ENCODE peak calls at places on chromosome 7, in ten cellular contexts. H, M, K, L, E, G, R, Z, F and U are unnamed samples.

GRCh38 chr7:151128144-151128543 is 39.4 kb downstream of the GBX1 start:
- DNase-seq in H (no peak), M (no peak), K (no peak), L (no peak), E (no peak), G (no peak), R (no peak), Z (no peak), F (no peak), U (no peak)

GRCh38 chr7:149859881-149860280 is 13.9 kb upstream of the ATP6V0E2 start:
- DNase-seq in H (no peak), M (no peak), K (no peak), L (no peak), E (no peak), G (no peak), R (no peak), Z (no peak), F (no peak), U (no peak)

GRCh38 chr7:105829681-105830322 is 46.6 kb downstream of the ATXN7L1 start:
- DNase-seq in H (no peak), M (no peak), K (peak), L (no peak), E (peak), G (no peak), R (no peak), Z (no peak), F (no peak), U (no peak)

GRCh38 chr7:106775552-106775936 is 89.5 kb upstream of the PIK3CG start:
- DNase-seq in H (no peak), M (no peak), K (peak), L (no peak), E (peak), G (no peak), R (no peak), Z (peak), F (no peak), U (no peak)

GRCh38 chr7:2521952-2522591 is 2.5 kb downstream of the LFNG start:
- DNase-seq in H (no peak), M (peak), K (peak), L (no peak), E (no peak), G (no peak), R (peak), Z (peak), F (no peak), U (no peak)

GRCh38 chr7:86454753-86455152 is 189.0 kb upstream of the GRM3 start:
- DNase-seq in H (no peak), M (no peak), K (no peak), L (no peak), E (no peak), G (no peak), R (no peak), Z (no peak), F (peak), U (no peak)

GRCh38 chr7:82605247-82605864 is 161.8 kb upstream of the CACNA2D1 start:
- DNase-seq in H (no peak), M (no peak), K (peak), L (peak), E (peak), G (no peak), R (no peak), Z (peak), F (peak), U (no peak)

GRCh38 chr7:34748244-34749039 is 90.4 kb downstream of the NPSR1 start:
- DNase-seq in H (no peak), M (peak), K (peak), L (no peak), E (peak), G (no peak), R (peak), Z (peak), F (no peak), U (peak)

GRCh38 chr7:30596721-30597120 is 2.0 kb downstream of the GARS1 start:
- DNase-seq in H (no peak), M (no peak), K (peak), L (no peak), E (no peak), G (no peak), R (no peak), Z (no peak), F (no peak), U (no peak)

GRCh38 chr7:23470290-23471089 is at the start of gene IGF2BP3:
- DNase-seq in H (no peak), M (no peak), K (peak), L (peak), E (peak), G (peak), R (no peak), Z (peak), F (peak), U (peak)

GRCh38 chr7:81449105-81449504 is 320.7 kb downstream of the HGF start:
- DNase-seq in H (no peak), M (no peak), K (no peak), L (no peak), E (no peak), G (no peak), R (no peak), Z (no peak), F (no peak), U (no peak)

GRCh38 chr7:36390199-36391090 is 783 bp downstream of the ANLN start:
- DNase-seq in H (peak), M (peak), K (peak), L (peak), E (peak), G (peak), R (peak), Z (peak), F (peak), U (peak)

GRCh38 chr7:28016297-28016696 is 164.3 kb downstream of the JAZF1 start:
- DNase-seq in H (no peak), M (no peak), K (no peak), L (no peak), E (no peak), G (no peak), R (peak), Z (no peak), F (no peak), U (no peak)

GRCh38 chr7:19508821-19509220 is 200.0 kb downstream of the POLR1F start:
- DNase-seq in H (no peak), M (no peak), K (no peak), L (no peak), E (no peak), G (no peak), R (no peak), Z (no peak), F (no peak), U (no peak)

GRCh38 chr7:26486153-26486552 is 194.5 kb downstream of the SNX10 start:
- DNase-seq in H (no peak), M (no peak), K (no peak), L (no peak), E (no peak), G (no peak), R (no peak), Z (no peak), F (no peak), U (no peak)

GRCh38 chr7:135335628-135336139 is 102.0 kb downstream of the STRA8 start:
- DNase-seq in H (peak), M (peak), K (peak), L (peak), E (peak), G (peak), R (peak), Z (peak), F (peak), U (peak)

GRCh38 chr7:90210925-90211324 is 615 bp upstream of the STEAP2 start:
- DNase-seq in H (peak), M (no peak), K (no peak), L (peak), E (no peak), G (no peak), R (no peak), Z (no peak), F (no peak), U (no peak)

GRCh38 chr7:8567626-8568025 is 134.2 kb downstream of the NXPH1 start:
- DNase-seq in H (no peak), M (no peak), K (no peak), L (no peak), E (no peak), G (no peak), R (no peak), Z (no peak), F (no peak), U (no peak)

GRCh38 chr7:66859339-66859738 is 61.7 kb upstream of the TMEM248 start:
- DNase-seq in H (no peak), M (no peak), K (no peak), L (no peak), E (no peak), G (no peak), R (no peak), Z (no peak), F (no peak), U (no peak)

GRCh38 chr7:133682364-133683181 is 429.7 kb downstream of the EXOC4 start:
- DNase-seq in H (no peak), M (no peak), K (no peak), L (no peak), E (no peak), G (no peak), R (no peak), Z (no peak), F (no peak), U (no peak)

GRCh38 chr7:43291789-43292188 is 179.3 kb downstream of the HECW1 start:
- DNase-seq in H (no peak), M (no peak), K (no peak), L (no peak), E (no peak), G (no peak), R (no peak), Z (no peak), F (no peak), U (no peak)

GRCh38 chr7:28024786-28025334 is 155.7 kb downstream of the JAZF1 start:
- DNase-seq in H (no peak), M (no peak), K (no peak), L (no peak), E (no peak), G (no peak), R (no peak), Z (no peak), F (no peak), U (no peak)

GRCh38 chr7:129298268-129298893 is 73.6 kb downstream of the AHCYL2 start:
- DNase-seq in H (peak), M (no peak), K (peak), L (peak), E (peak), G (no peak), R (no peak), Z (peak), F (peak), U (peak)

DNA sequence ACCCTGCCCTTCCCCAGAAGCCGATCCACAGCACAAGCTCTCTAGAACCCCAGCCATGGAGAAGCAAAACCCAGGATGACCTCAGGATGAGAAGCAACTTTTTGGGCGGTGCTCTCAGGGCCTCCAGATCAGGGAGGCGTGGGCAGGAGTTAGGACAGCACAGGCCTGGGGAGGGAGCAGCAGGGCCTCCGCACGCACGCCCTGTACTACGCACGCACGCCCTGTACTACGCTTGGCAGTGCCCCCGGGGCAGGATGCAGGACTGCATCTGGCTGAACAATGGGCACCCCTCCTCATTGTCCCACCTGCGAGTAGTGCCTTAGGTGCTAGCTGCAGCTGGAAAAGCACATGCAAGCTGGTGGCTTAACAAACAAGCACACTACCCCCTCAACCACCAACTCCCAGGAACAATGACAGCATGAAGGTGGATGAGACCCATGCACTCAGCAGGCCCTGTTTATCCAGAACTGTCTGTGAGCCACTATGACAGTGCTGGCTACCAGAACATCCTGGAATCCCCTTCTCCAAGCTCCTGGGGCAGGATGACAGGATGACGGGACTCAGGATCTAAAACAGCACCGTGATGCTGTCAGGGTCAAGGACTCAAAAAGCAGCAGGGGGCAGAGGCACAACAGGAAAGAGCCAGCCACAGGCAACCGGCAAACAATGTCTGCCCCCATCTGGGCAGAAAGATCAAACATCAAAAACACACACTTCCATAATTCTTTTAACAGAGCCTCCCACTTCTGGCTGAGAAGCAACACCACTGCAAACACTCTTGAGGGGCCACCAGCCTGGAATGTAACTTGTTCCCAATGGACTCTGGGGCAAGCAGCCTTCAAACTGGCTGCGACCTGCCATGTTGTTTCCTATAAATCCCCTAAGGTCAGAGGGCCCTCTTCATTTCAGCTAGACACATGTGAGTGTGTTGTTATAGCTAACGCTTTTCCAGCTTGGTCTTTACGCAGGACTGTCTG is 11.7 kb downstream of the PODXL start:
- DNase-seq in H (no peak), M (no peak), K (peak), L (peak), E (peak), G (no peak), R (no peak), Z (peak), F (peak), U (no peak)
- TF ChIP-seq CTCF in H (peak), M (no peak), K (peak), L (no peak), E (peak), G (peak), R (peak), Z (peak), F (peak), U (no peak)

DNA sequence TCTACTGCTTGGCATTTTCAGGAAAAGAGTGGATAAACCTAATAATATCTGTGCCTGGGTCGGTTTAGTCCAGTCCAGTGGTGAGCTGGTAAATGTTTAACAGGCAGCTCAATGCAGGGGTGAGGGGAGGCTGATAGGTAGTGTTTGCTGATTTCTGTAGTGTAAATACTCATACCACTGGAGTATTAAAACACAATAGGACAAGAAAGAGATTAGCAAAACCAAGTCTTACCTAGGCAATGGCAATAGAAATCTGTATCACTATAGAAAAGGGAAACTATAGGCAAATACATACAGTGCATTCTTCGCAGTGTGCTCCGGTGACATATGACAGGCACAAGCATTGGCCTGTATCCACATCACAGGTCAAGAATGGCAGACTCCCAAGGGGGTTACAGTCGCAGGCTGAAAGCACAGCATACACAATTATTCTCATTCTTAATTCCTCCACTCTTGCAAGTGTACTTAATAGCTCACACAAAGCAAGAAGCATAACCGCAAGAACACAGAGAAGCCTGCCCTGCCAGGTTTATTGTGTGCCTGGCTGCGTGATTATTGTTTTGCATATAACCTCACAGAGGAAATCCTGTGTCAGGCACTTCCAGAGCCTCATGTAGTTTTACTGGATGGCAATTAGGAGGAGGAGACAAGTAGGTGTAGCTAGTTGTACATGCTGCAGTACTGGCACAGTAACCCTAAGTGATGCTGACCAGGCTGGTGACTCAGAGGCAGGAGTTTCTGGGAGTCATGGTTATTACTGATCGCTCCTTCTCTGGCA is 35.0 kb downstream of the LAMB4 start:
- DNase-seq in H (peak), M (peak), K (peak), L (no peak), E (peak), G (peak), R (no peak), Z (peak), F (peak), U (no peak)
- TF ChIP-seq CTCF in H (no peak), M (no peak), K (no peak), L (no peak), E (no peak), G (no peak), R (no peak), Z (no peak), F (no peak), U (no peak)

GRCh38 chr7:157397751-157398691 is 61.2 kb downstream of the DNAJB6 start:
- DNase-seq in H (peak), M (peak), K (peak), L (peak), E (peak), G (peak), R (peak), Z (peak), F (peak), U (peak)
- TF ChIP-seq CTCF in H (no peak), M (no peak), K (peak), L (peak), E (peak), G (peak), R (peak), Z (peak), F (peak), U (no peak)

GRCh38 chr7:207418-208127 is 15.2 kb downstream of the FAM20C start:
- DNase-seq in H (no peak), M (no peak), K (no peak), L (peak), E (no peak), G (no peak), R (no peak), Z (no peak), F (no peak), U (no peak)
- TF ChIP-seq CTCF in H (no peak), M (no peak), K (no peak), L (peak), E (peak), G (peak), R (no peak), Z (peak), F (no peak), U (peak)

GRCh38 chr7:340200-340937 is 50.4 kb downstream of the FOXL3 start:
- DNase-seq in H (no peak), M (no peak), K (no peak), L (no peak), E (no peak), G (no peak), R (no peak), Z (no peak), F (no peak), U (no peak)
- TF ChIP-seq CTCF in H (no peak), M (no peak), K (no peak), L (no peak), E (no peak), G (no peak), R (no peak), Z (no peak), F (no peak), U (no peak)